ENCODE peak calls at places on chromosomes 4 and X, in four cellular contexts. L is DMS153, H is activated T-helper 1 cell treated with Interleukin-2 at 50 U/mL for 16 hours, F is coronary artery. E is an unnamed sample.

GRCh38 chr4:84916233-84916632 is 50.3 kb downstream of the WDFY3 start:
- DNase-seq in F (no peak), L (no peak), H (no peak), E (no peak)

GRCh38 chr4:67366341-67366861 is 178.9 kb downstream of the CENPC start:
- DNase-seq in H (no peak), F (no peak), L (no peak), E (no peak)

GRCh38 chr4:25117274-25117673 is 43.0 kb downstream of the SEPSECS start:
- DNase-seq in L (no peak), H (no peak), F (no peak), E (no peak)

GRCh38 chr4:186348433-186348832 is 82.4 kb downstream of the F11 start:
- DNase-seq in L (peak; percentile 64), F (no peak), H (no peak), E (no peak)

GRCh38 chr4:6460876-6461275 is 11.5 kb downstream of the PPP2R2C start:
- DNase-seq in L (no peak), F (peak; percentile 58), H (no peak), E (no peak)

GRCh38 chr4:153140294-153140693 is 63.9 kb upstream of the TRIM2 start:
- DNase-seq in F (no peak), L (no peak), H (no peak), E (no peak)

GRCh38 chr4:104064650-104065577 is 345.1 kb upstream of the TACR3 start:
- DNase-seq in L (peak; percentile 61), F (no peak), H (no peak), E (no peak)

GRCh38 chr4:146245246-146245645 is 30.9 kb downstream of the REELD1 start:
- DNase-seq in H (no peak), L (no peak), F (no peak), E (no peak)

GRCh38 chrX:47515941-47516649 is 33.1 kb upstream of the ZNF41 start:
- DNase-seq in L (no peak), F (no peak), H (no peak), E (no peak)

GRCh38 chr4:52715255-52715897 is 35.8 kb downstream of the ERVMER34-1 start:
- DNase-seq in F (no peak), H (no peak), L (no peak), E (no peak)